ENCODE peak calls at places on chromosomes 13 and 19, in nine cellular contexts. T is CD8-positive, alpha-beta T cell; N is breast epithelium; G is endodermal cell; A is CD8-positive, alpha-beta memory T cell; S is OCI-LY7; E is pancreas; B is suprapubic skin; U is effector memory CD4-positive, alpha-beta T cell. Z is an unnamed sample. For H3K4me1, the result is how much of the 10 kb centered on the place peaks cover.

GRCh38 chr13:49052801-49053200 is 77.1 kb downstream of the FNDC3A start:
- DNase-seq in N (no peak), B (no peak), S (no peak), E (no peak), G (no peak), U (no peak), T (no peak), A (no peak), Z (no peak)

GRCh38 chr19:21604941-21605548 is 99.6 kb downstream of the ZNF429 start:
- DNase-seq in S (no peak), U (no peak), B (no peak), G (no peak), A (no peak), T (no peak), E (no peak), N (peak), Z (no peak)

GRCh38 chr13:29654807-29655547 is 59.5 kb upstream of the SLC7A1 start:
- DNase-seq in N (no peak), E (no peak), T (no peak), G (no peak), B (no peak), A (no peak), S (no peak), U (no peak), Z (no peak)

GRCh38 chr13:49409008-49409407 is 34.9 kb downstream of the CAB39L start:
- DNase-seq in T (no peak), B (no peak), N (no peak), S (no peak), A (no peak), G (peak), U (no peak), E (no peak), Z (no peak)

GRCh38 chr13:29362849-29363604 is 232.5 kb downstream of the SLC7A1 start:
- DNase-seq in S (peak), N (no peak), U (peak), B (no peak), A (no peak), E (no peak), G (peak), T (no peak), Z (no peak)

GRCh38 chr19:48123907-48124675 is 13.5 kb upstream of the PLA2G4C start:
- DNase-seq in U (no peak), E (no peak), B (no peak), S (no peak), T (no peak), N (peak), G (no peak), A (no peak), Z (no peak)

GRCh38 chr19:2253106-2254051 is 2.8 kb downstream of the JSRP1 start:
- DNase-seq in T (peak), U (no peak), G (peak), E (peak), S (peak), N (no peak), A (peak), B (no peak), Z (no peak)

GRCh38 chr13:107457686-107458085 is 757.6 kb downstream of the LIG4 start:
- DNase-seq in B (no peak), U (no peak), T (no peak), G (no peak), A (no peak), E (no peak), S (no peak), N (no peak), Z (no peak)

GRCh38 chr19:18910801-18911436 is 8.3 kb downstream of the COPE start:
- DNase-seq in N (no peak), S (no peak), T (no peak), A (no peak), B (no peak), G (no peak), E (no peak), U (no peak), Z (no peak)

GRCh38 chr13:54144809-54145208 is 1116.2 kb downstream of the OLFM4 start:
- DNase-seq in T (no peak), N (no peak), G (no peak), S (no peak), B (no peak), E (no peak), U (no peak), A (no peak), Z (no peak)
- H3K4me1 ChIP-seq in T (under half), N (under half), G (under half), S (under half), B (under half), E (under half), U (under half), A (under half), Z (under half)

GRCh38 chr13:23630349-23631093 is 60.3 kb downstream of the TNFRSF19 start:
- DNase-seq in U (no peak), E (no peak), A (no peak), B (no peak), S (no peak), N (no peak), T (no peak), G (peak), Z (no peak)

GRCh38 chr13:23629566-23630272 is 59.5 kb downstream of the TNFRSF19 start:
- DNase-seq in A (no peak), B (no peak), T (no peak), U (no peak), G (no peak), S (no peak), N (no peak), E (no peak), Z (no peak)

GRCh38 chr13:23628250-23628649 is 58.0 kb downstream of the TNFRSF19 start:
- DNase-seq in E (no peak), A (no peak), U (no peak), N (no peak), S (no peak), T (no peak), G (peak), B (no peak), Z (no peak)

GRCh38 chr13:23627419-23627818 is 57.2 kb downstream of the TNFRSF19 start:
- DNase-seq in S (no peak), G (no peak), B (no peak), N (no peak), E (no peak), T (no peak), A (no peak), U (no peak), Z (no peak)

GRCh38 chr13:23628765-23629565 is 58.8 kb downstream of the TNFRSF19 start:
- DNase-seq in U (no peak), A (no peak), S (no peak), E (no peak), T (no peak), B (no peak), G (no peak), N (no peak), Z (no peak)
- H3K4me1 ChIP-seq in U (under half), A (under half), S (under half), E (under half), T (under half), B (under half), G (under half), N (under half), Z (under half)

GRCh38 chr19:13034636-13035035 is 39.4 kb downstream of the NFIX start:
- DNase-seq in A (no peak), U (no peak), E (no peak), S (no peak), N (no peak), T (no peak), G (no peak), B (no peak), Z (no peak)
- H3K4me1 ChIP-seq in A (under half), U (under half), E (under half), S (under half), N (under half), T (under half), G (under half), B (half or more), Z (half or more)

DNA sequence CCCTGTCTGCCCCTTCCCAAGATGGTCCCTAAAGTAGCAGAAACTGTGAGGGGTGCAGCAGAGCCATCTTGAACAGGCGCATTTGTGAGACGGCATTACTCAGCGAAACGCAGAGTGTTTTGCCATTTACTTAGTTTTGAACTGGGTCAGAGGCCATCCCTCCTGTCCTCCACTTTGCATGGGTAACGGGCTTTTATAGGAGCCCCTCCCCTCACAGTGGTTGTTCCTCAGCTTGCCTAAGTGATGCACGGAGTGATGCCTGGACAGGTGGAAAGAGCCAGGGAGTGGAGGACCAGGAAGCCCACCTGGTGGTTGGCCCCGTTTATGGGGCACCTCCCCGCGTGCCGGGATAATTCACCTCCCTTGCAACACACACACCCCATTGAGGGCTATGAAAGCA is 68.0 kb upstream of the C1QTNF9 start:
- DNase-seq in B (no peak), U (no peak), S (no peak), E (peak), N (no peak), G (no peak), T (no peak), A (no peak), Z (no peak)
- H3K4me1 ChIP-seq in B (under half), U (under half), S (under half), E (under half), N (under half), G (under half), T (under half), A (under half), Z (under half)

GRCh38 chr19:10766049-10766623 is 48.3 kb downstream of the DNM2 start:
- DNase-seq in N (no peak), E (no peak), G (no peak), T (no peak), A (no peak), B (no peak), S (no peak), U (no peak), Z (no peak)

GRCh38 chr19:10768936-10769335 is 51.1 kb downstream of the DNM2 start:
- DNase-seq in T (no peak), E (no peak), G (no peak), N (no peak), A (no peak), U (no peak), S (peak), B (no peak), Z (no peak)

GRCh38 chr19:10768369-10768768 is 50.5 kb downstream of the DNM2 start:
- DNase-seq in B (no peak), N (no peak), A (no peak), T (no peak), U (no peak), S (no peak), G (no peak), E (no peak), Z (no peak)

GRCh38 chr19:10767726-10768125 is 49.8 kb downstream of the DNM2 start:
- DNase-seq in U (no peak), N (no peak), S (no peak), E (no peak), A (no peak), T (no peak), G (no peak), B (no peak), Z (no peak)

GRCh38 chr19:10766681-10767201 is 48.9 kb downstream of the DNM2 start:
- DNase-seq in N (no peak), T (no peak), S (no peak), G (no peak), U (no peak), E (no peak), B (no peak), A (no peak), Z (no peak)
- H3K4me1 ChIP-seq in N (under half), T (under half), S (under half), G (under half), U (under half), E (half or more), B (half or more), A (under half), Z (half or more)

GRCh38 chr19:44748426-44749254 is at the start of gene BCL3:
- DNase-seq in E (peak), T (peak), G (peak), S (peak), N (peak), A (peak), B (no peak), U (peak), Z (no peak)
- H3K4me1 ChIP-seq in E (under half), T (half or more), G (under half), S (half or more), N (under half), A (under half), B (half or more), U (under half), Z (half or more)

DNA sequence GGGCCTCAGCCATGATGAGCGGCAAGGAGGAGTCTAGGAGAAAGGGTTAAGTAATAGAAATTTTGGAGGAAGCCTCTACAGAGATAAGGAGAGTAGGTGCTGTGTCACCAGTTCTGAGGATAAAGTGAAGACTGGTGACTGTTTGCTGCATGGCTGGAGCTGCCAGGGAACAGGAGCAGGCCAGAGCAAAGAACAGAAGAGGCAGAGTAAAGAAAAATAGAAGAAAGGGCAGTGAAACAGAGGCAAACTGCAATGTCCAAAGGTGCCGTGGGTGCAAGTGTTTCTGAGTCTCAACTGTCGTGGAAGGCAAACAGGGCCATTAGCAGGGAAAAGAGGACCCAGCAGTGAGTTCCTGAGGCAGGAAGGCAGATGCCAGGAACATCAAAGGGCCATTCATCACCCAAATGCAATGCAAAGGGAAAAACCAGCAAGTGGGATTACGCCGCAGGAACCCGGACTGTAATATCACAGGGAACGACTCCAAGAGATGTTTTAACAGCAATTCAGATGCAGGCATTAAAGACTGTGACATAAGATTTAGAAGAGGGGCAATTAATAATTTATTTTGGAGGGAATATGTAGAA is 318.3 kb downstream of the FOXO1 start:
- DNase-seq in U (no peak), G (peak), B (no peak), T (peak), E (no peak), S (no peak), N (no peak), A (no peak), Z (peak)
- H3K4me1 ChIP-seq in U (under half), G (under half), B (under half), T (under half), E (under half), S (under half), N (under half), A (under half), Z (under half)

GRCh38 chr19:17079710-17080440 is 4.3 kb downstream of the MYO9B start:
- DNase-seq in A (no peak), E (no peak), S (peak), N (peak), T (peak), G (no peak), U (peak), B (peak), Z (peak)
- H3K4me1 ChIP-seq in A (under half), E (under half), S (half or more), N (under half), T (half or more), G (under half), U (under half), B (under half), Z (half or more)

DNA sequence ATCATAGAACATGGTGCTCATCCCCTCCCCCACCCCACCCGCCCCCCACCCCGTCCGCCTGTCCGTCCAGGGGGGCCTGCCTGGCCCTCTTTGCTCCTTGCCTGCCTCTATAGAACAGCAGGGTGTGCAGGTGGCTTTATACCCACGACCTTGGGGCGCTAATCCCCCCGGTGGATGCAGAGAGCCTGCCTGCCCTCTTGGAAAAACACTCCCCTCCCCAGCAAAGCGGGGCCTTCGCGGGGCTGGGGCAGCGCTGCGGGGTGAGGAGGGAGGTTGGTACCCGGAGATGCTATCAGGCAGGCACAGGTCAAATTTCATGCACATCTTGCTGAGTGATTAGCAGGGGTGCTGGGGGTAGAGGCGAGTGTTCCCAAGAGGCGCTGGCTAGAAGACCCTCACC is 21.9 kb downstream of the RFX1 start:
- DNase-seq in N (no peak), U (no peak), E (no peak), G (no peak), S (no peak), B (no peak), T (no peak), A (no peak), Z (no peak)
- H3K4me1 ChIP-seq in N (under half), U (half or more), E (under half), G (under half), S (half or more), B (under half), T (half or more), A (half or more), Z (under half)